ENCODE peak calls at places on chromosomes 11 and 22, in six cellular contexts. One of them, this sample, is unnamed. For H3K4me1 and H3K27me3, the result is how much of the 10 kb centered on the place peaks cover.

GRCh38 chr22:40270748-40271373 is 75.4 kb upstream of the ADSL start:
- DNase-seq in esophagus squamous epithelium: no peak
- DNase-seq in pancreas: no peak
- DNase-seq in HepG2: no peak
- DNase-seq in CD4-positive, alpha-beta memory T cell: no peak
- DNase-seq in hepatocyte: no peak
- DNase-seq in this sample: no peak

GRCh38 chr11:70521475-70522260 is 123.3 kb downstream of the CTTN start:
- DNase-seq in hepatocyte: no peak
- DNase-seq in pancreas: no peak
- DNase-seq in esophagus squamous epithelium: no peak
- DNase-seq in HepG2: no peak
- DNase-seq in CD4-positive, alpha-beta memory T cell: no peak
- DNase-seq in this sample: no peak

GRCh38 chr11:616320-617220 is 820 bp upstream of the IRF7 start:
- DNase-seq in CD4-positive, alpha-beta memory T cell: peak
- DNase-seq in pancreas: peak
- DNase-seq in hepatocyte: no peak
- DNase-seq in HepG2: no peak
- DNase-seq in esophagus squamous epithelium: no peak
- DNase-seq in this sample: no peak

GRCh38 chr11:123316003-123316402 is 114.1 kb upstream of the GRAMD1B start:
- DNase-seq in CD4-positive, alpha-beta memory T cell: no peak
- DNase-seq in pancreas: no peak
- DNase-seq in esophagus squamous epithelium: no peak
- DNase-seq in HepG2: no peak
- DNase-seq in hepatocyte: no peak
- DNase-seq in this sample: no peak

GRCh38 chr11:133598879-133599278 is 66.6 kb upstream of the OPCML start:
- DNase-seq in hepatocyte: no peak
- DNase-seq in pancreas: no peak
- DNase-seq in esophagus squamous epithelium: no peak
- DNase-seq in HepG2: no peak
- DNase-seq in CD4-positive, alpha-beta memory T cell: no peak
- DNase-seq in this sample: no peak

GRCh38 chr11:90423378-90423777 is 200.5 kb upstream of the CHORDC1 start:
- DNase-seq in hepatocyte: no peak
- DNase-seq in CD4-positive, alpha-beta memory T cell: no peak
- DNase-seq in HepG2: no peak
- DNase-seq in esophagus squamous epithelium: no peak
- DNase-seq in pancreas: no peak
- DNase-seq in this sample: no peak

GRCh38 chr11:75408852-75409219 is 9.5 kb downstream of the RPS3 start:
- DNase-seq in HepG2: no peak
- DNase-seq in esophagus squamous epithelium: no peak
- DNase-seq in hepatocyte: no peak
- DNase-seq in pancreas: no peak
- DNase-seq in CD4-positive, alpha-beta memory T cell: no peak
- DNase-seq in this sample: no peak

GRCh38 chr11:1195690-1196515 is 27.0 kb upstream of the MUC5B start:
- DNase-seq in hepatocyte: no peak
- DNase-seq in esophagus squamous epithelium: no peak
- DNase-seq in CD4-positive, alpha-beta memory T cell: no peak
- DNase-seq in HepG2: no peak
- DNase-seq in pancreas: no peak
- DNase-seq in this sample: no peak

GRCh38 chr11:105862736-105863367 is 159.2 kb downstream of the MSANTD4 start:
- DNase-seq in pancreas: no peak
- DNase-seq in HepG2: peak
- DNase-seq in esophagus squamous epithelium: no peak
- DNase-seq in CD4-positive, alpha-beta memory T cell: no peak
- DNase-seq in hepatocyte: peak
- DNase-seq in this sample: peak

GRCh38 chr11:73219396-73220285 is 1.6 kb downstream of the P2RY2 start:
- DNase-seq in esophagus squamous epithelium: no peak
- DNase-seq in pancreas: no peak
- DNase-seq in HepG2: no peak
- DNase-seq in CD4-positive, alpha-beta memory T cell: no peak
- DNase-seq in hepatocyte: no peak
- DNase-seq in this sample: no peak

GRCh38 chr11:69949327-69949726 is 128.8 kb upstream of the ANO1 start:
- DNase-seq in CD4-positive, alpha-beta memory T cell: no peak
- DNase-seq in HepG2: peak
- DNase-seq in esophagus squamous epithelium: no peak
- DNase-seq in hepatocyte: peak
- DNase-seq in pancreas: peak
- DNase-seq in this sample: peak

GRCh38 chr11:31645747-31646146 is 136.2 kb downstream of the ELP4 start:
- DNase-seq in HepG2: peak
- DNase-seq in pancreas: no peak
- DNase-seq in esophagus squamous epithelium: no peak
- DNase-seq in hepatocyte: peak
- DNase-seq in CD4-positive, alpha-beta memory T cell: no peak
- DNase-seq in this sample: peak

GRCh38 chr22:23878219-23878618 is 16.0 kb upstream of the MIF start:
- DNase-seq in CD4-positive, alpha-beta memory T cell: no peak
- DNase-seq in hepatocyte: no peak
- DNase-seq in esophagus squamous epithelium: no peak
- DNase-seq in pancreas: no peak
- DNase-seq in HepG2: no peak
- DNase-seq in this sample: no peak

GRCh38 chr11:1797391-1798125 is 33.8 kb upstream of the CTSD start:
- DNase-seq in HepG2: no peak
- DNase-seq in esophagus squamous epithelium: no peak
- DNase-seq in pancreas: no peak
- DNase-seq in CD4-positive, alpha-beta memory T cell: no peak
- DNase-seq in hepatocyte: no peak
- DNase-seq in this sample: no peak

GRCh38 chr11:134346101-134346975 is 14.6 kb downstream of the GLB1L2 start:
- DNase-seq in esophagus squamous epithelium: no peak
- DNase-seq in HepG2: no peak
- DNase-seq in hepatocyte: no peak
- DNase-seq in CD4-positive, alpha-beta memory T cell: no peak
- DNase-seq in pancreas: no peak
- DNase-seq in this sample: no peak

GRCh38 chr11:112732031-112732430 is 229.2 kb upstream of the NCAM1 start:
- DNase-seq in CD4-positive, alpha-beta memory T cell: no peak
- DNase-seq in pancreas: no peak
- DNase-seq in HepG2: no peak
- DNase-seq in hepatocyte: no peak
- DNase-seq in esophagus squamous epithelium: no peak
- DNase-seq in this sample: no peak

GRCh38 chr22:49976439-49977175 is 16.0 kb downstream of the PIM3 start:
- DNase-seq in pancreas: no peak
- DNase-seq in esophagus squamous epithelium: no peak
- DNase-seq in hepatocyte: no peak
- DNase-seq in HepG2: no peak
- DNase-seq in CD4-positive, alpha-beta memory T cell: peak
- DNase-seq in this sample: no peak

GRCh38 chr22:48756146-48757111 is 1071.2 kb downstream of the BRD1 start:
- DNase-seq in esophagus squamous epithelium: no peak
- DNase-seq in pancreas: no peak
- DNase-seq in HepG2: no peak
- DNase-seq in CD4-positive, alpha-beta memory T cell: no peak
- DNase-seq in hepatocyte: peak
- DNase-seq in this sample: no peak

GRCh38 chr11:45872513-45873356 is 12.7 kb upstream of the MAPK8IP1 start:
- DNase-seq in hepatocyte: peak
- DNase-seq in esophagus squamous epithelium: no peak
- DNase-seq in pancreas: peak
- DNase-seq in CD4-positive, alpha-beta memory T cell: no peak
- DNase-seq in HepG2: peak
- DNase-seq in this sample: no peak

GRCh38 chr11:60264644-60265043 is 15.8 kb upstream of the MS4A4A start:
- DNase-seq in CD4-positive, alpha-beta memory T cell: no peak
- DNase-seq in hepatocyte: no peak
- DNase-seq in pancreas: no peak
- DNase-seq in esophagus squamous epithelium: no peak
- DNase-seq in HepG2: no peak
- DNase-seq in this sample: no peak

DNA sequence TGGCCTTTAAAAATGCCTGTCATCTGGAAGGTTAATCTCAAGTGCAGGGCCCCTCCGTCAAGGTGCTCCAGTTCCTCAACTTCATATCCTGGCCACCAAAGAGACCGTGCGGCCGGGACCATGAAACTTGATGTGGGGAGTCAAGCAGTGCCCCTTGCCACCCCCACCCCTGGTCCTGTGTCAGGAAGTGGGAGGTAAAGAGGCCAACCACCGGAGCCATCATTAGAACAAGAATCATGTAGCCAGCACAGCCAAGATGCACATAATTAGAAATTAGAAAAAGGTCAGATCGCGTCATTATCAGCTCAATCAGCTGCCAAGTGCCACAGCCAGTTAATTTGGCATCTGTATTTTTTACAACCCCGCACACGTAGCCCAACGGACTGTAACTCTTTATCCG is 108.1 kb downstream of the FEZ1 start:
- DNase-seq in CD4-positive, alpha-beta memory T cell: no peak
- DNase-seq in HepG2: no peak
- DNase-seq in esophagus squamous epithelium: no peak
- DNase-seq in pancreas: no peak
- DNase-seq in hepatocyte: no peak
- DNase-seq in this sample: no peak
- H3K4me1 ChIP-seq in CD4-positive, alpha-beta memory T cell: under half
- H3K4me1 ChIP-seq in HepG2: under half
- H3K4me1 ChIP-seq in esophagus squamous epithelium: under half
- H3K4me1 ChIP-seq in pancreas: under half
- H3K4me1 ChIP-seq in hepatocyte: under half
- H3K4me1 ChIP-seq in this sample: under half

GRCh38 chr11:117743121-117743815 is 53.7 kb downstream of the DSCAML1 start:
- DNase-seq in hepatocyte: no peak
- DNase-seq in pancreas: no peak
- DNase-seq in HepG2: no peak
- DNase-seq in esophagus squamous epithelium: no peak
- DNase-seq in CD4-positive, alpha-beta memory T cell: no peak
- DNase-seq in this sample: no peak
- H3K27me3 ChIP-seq in hepatocyte: under half
- H3K27me3 ChIP-seq in pancreas: under half
- H3K27me3 ChIP-seq in HepG2: under half
- H3K27me3 ChIP-seq in esophagus squamous epithelium: under half
- H3K27me3 ChIP-seq in CD4-positive, alpha-beta memory T cell: under half
- H3K27me3 ChIP-seq in this sample: under half

DNA sequence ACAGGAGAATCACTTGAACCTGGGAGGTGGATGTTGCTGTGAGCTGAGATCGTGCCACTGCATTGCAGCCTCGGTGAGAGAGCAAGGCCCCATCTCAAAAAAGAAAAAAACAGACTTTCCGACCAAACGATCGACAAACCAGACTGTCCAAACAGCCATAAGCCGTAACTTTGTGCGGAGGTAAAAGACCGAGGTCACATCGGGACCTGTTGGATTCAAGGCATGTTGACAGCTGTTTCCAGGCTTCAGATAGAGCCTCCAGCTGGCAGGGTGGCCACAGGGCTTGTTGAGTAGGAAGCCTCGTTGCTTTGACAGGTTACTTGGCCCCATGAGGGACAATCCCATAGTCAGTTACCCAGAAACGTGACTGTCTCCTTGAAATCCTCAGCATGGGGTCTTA is 22.2 kb downstream of the PPARA start:
- DNase-seq in esophagus squamous epithelium: no peak
- DNase-seq in hepatocyte: no peak
- DNase-seq in CD4-positive, alpha-beta memory T cell: no peak
- DNase-seq in HepG2: no peak
- DNase-seq in pancreas: no peak
- DNase-seq in this sample: no peak
- H3K4me1 ChIP-seq in esophagus squamous epithelium: under half
- H3K4me1 ChIP-seq in hepatocyte: under half
- H3K4me1 ChIP-seq in CD4-positive, alpha-beta memory T cell: under half
- H3K4me1 ChIP-seq in HepG2: under half
- H3K4me1 ChIP-seq in pancreas: under half
- H3K4me1 ChIP-seq in this sample: under half

GRCh38 chr11:120241277-120241676 is 1.3 kb downstream of the POU2F3 start:
- DNase-seq in hepatocyte: no peak
- DNase-seq in esophagus squamous epithelium: no peak
- DNase-seq in CD4-positive, alpha-beta memory T cell: no peak
- DNase-seq in pancreas: no peak
- DNase-seq in HepG2: no peak
- DNase-seq in this sample: no peak

GRCh38 chr11:120243221-120243620 is 3.3 kb downstream of the POU2F3 start:
- DNase-seq in CD4-positive, alpha-beta memory T cell: no peak
- DNase-seq in esophagus squamous epithelium: no peak
- DNase-seq in HepG2: no peak
- DNase-seq in pancreas: no peak
- DNase-seq in hepatocyte: no peak
- DNase-seq in this sample: no peak

GRCh38 chr11:120245434-120245833 is 5.5 kb downstream of the POU2F3 start:
- DNase-seq in pancreas: no peak
- DNase-seq in CD4-positive, alpha-beta memory T cell: no peak
- DNase-seq in hepatocyte: no peak
- DNase-seq in HepG2: no peak
- DNase-seq in esophagus squamous epithelium: no peak
- DNase-seq in this sample: no peak

GRCh38 chr11:120244476-120244875 is 4.5 kb downstream of the POU2F3 start:
- DNase-seq in HepG2: no peak
- DNase-seq in hepatocyte: no peak
- DNase-seq in pancreas: no peak
- DNase-seq in esophagus squamous epithelium: no peak
- DNase-seq in CD4-positive, alpha-beta memory T cell: no peak
- DNase-seq in this sample: no peak

GRCh38 chr11:120244966-120245365 is 5.0 kb downstream of the POU2F3 start:
- DNase-seq in pancreas: no peak
- DNase-seq in HepG2: no peak
- DNase-seq in CD4-positive, alpha-beta memory T cell: no peak
- DNase-seq in esophagus squamous epithelium: no peak
- DNase-seq in hepatocyte: no peak
- DNase-seq in this sample: no peak
- H3K27me3 ChIP-seq in pancreas: under half
- H3K27me3 ChIP-seq in HepG2: under half
- H3K27me3 ChIP-seq in CD4-positive, alpha-beta memory T cell: under half
- H3K27me3 ChIP-seq in esophagus squamous epithelium: under half
- H3K27me3 ChIP-seq in hepatocyte: half or more
- H3K27me3 ChIP-seq in this sample: under half

GRCh38 chr11:64063741-64064140 is 28.0 kb downstream of the FLRT1 start:
- DNase-seq in hepatocyte: no peak
- DNase-seq in esophagus squamous epithelium: no peak
- DNase-seq in pancreas: no peak
- DNase-seq in HepG2: no peak
- DNase-seq in CD4-positive, alpha-beta memory T cell: no peak
- DNase-seq in this sample: no peak

GRCh38 chr11:64065141-64065465 is 29.4 kb downstream of the FLRT1 start:
- DNase-seq in hepatocyte: no peak
- DNase-seq in esophagus squamous epithelium: no peak
- DNase-seq in CD4-positive, alpha-beta memory T cell: no peak
- DNase-seq in pancreas: no peak
- DNase-seq in HepG2: no peak
- DNase-seq in this sample: no peak

GRCh38 chr11:64067257-64067993 is 31.7 kb downstream of the FLRT1 start:
- DNase-seq in esophagus squamous epithelium: no peak
- DNase-seq in CD4-positive, alpha-beta memory T cell: peak
- DNase-seq in HepG2: no peak
- DNase-seq in pancreas: no peak
- DNase-seq in hepatocyte: no peak
- DNase-seq in this sample: no peak

GRCh38 chr11:64064374-64065140 is 28.8 kb downstream of the FLRT1 start:
- DNase-seq in hepatocyte: no peak
- DNase-seq in pancreas: no peak
- DNase-seq in CD4-positive, alpha-beta memory T cell: no peak
- DNase-seq in esophagus squamous epithelium: no peak
- DNase-seq in HepG2: no peak
- DNase-seq in this sample: no peak

GRCh38 chr11:64065712-64066111 is 30.0 kb downstream of the FLRT1 start:
- DNase-seq in hepatocyte: no peak
- DNase-seq in pancreas: no peak
- DNase-seq in CD4-positive, alpha-beta memory T cell: peak
- DNase-seq in esophagus squamous epithelium: no peak
- DNase-seq in HepG2: no peak
- DNase-seq in this sample: no peak
- H3K4me1 ChIP-seq in hepatocyte: under half
- H3K4me1 ChIP-seq in pancreas: under half
- H3K4me1 ChIP-seq in CD4-positive, alpha-beta memory T cell: under half
- H3K4me1 ChIP-seq in esophagus squamous epithelium: under half
- H3K4me1 ChIP-seq in HepG2: under half
- H3K4me1 ChIP-seq in this sample: under half